ENCODE peak calls at places on chromosomes 2 and 18, in eight cellular contexts. One of them, this sample, is unnamed.

GRCh38 chr2:164773635-164774034 is 68.0 kb downstream of the COBLL1 start:
- DNase-seq in cardiac muscle cell: no peak
- DNase-seq in left ventricle myocardium inferior: no peak
- DNase-seq in naive thymus-derived CD4-positive, alpha-beta T cell: no peak
- DNase-seq in pancreas: no peak
- DNase-seq in endodermal cell: no peak
- DNase-seq in RWPE2: no peak
- DNase-seq in CD4-positive, alpha-beta T cell: no peak
- DNase-seq in this sample: no peak

GRCh38 chr18:9627642-9628041 is 13.3 kb upstream of the PPP4R1 start:
- DNase-seq in cardiac muscle cell: no peak
- DNase-seq in left ventricle myocardium inferior: no peak
- DNase-seq in naive thymus-derived CD4-positive, alpha-beta T cell: no peak
- DNase-seq in pancreas: no peak
- DNase-seq in endodermal cell: no peak
- DNase-seq in RWPE2: no peak
- DNase-seq in CD4-positive, alpha-beta T cell: no peak
- DNase-seq in this sample: no peak

GRCh38 chr2:46145017-46145416 is 152.2 kb upstream of the EPAS1 start:
- DNase-seq in cardiac muscle cell: no peak
- DNase-seq in left ventricle myocardium inferior: no peak
- DNase-seq in naive thymus-derived CD4-positive, alpha-beta T cell: no peak
- DNase-seq in pancreas: no peak
- DNase-seq in endodermal cell: no peak
- DNase-seq in RWPE2: no peak
- DNase-seq in CD4-positive, alpha-beta T cell: no peak
- DNase-seq in this sample: no peak

GRCh38 chr2:227464356-227464755 is 7.6 kb upstream of the AGFG1 start:
- DNase-seq in cardiac muscle cell: no peak
- DNase-seq in left ventricle myocardium inferior: no peak
- DNase-seq in naive thymus-derived CD4-positive, alpha-beta T cell: no peak
- DNase-seq in pancreas: no peak
- DNase-seq in endodermal cell: no peak
- DNase-seq in RWPE2: no peak
- DNase-seq in CD4-positive, alpha-beta T cell: no peak
- DNase-seq in this sample: no peak

GRCh38 chr18:46226461-46226860 is 122.3 kb downstream of the HAUS1 start:
- DNase-seq in cardiac muscle cell: no peak
- DNase-seq in left ventricle myocardium inferior: no peak
- DNase-seq in naive thymus-derived CD4-positive, alpha-beta T cell: no peak
- DNase-seq in pancreas: no peak
- DNase-seq in endodermal cell: no peak
- DNase-seq in RWPE2: no peak
- DNase-seq in CD4-positive, alpha-beta T cell: no peak
- DNase-seq in this sample: no peak

GRCh38 chr2:76270356-76270755 is 559.6 kb upstream of the GCFC2 start:
- DNase-seq in cardiac muscle cell: no peak
- DNase-seq in left ventricle myocardium inferior: no peak
- DNase-seq in naive thymus-derived CD4-positive, alpha-beta T cell: no peak
- DNase-seq in pancreas: no peak
- DNase-seq in endodermal cell: no peak
- DNase-seq in RWPE2: no peak
- DNase-seq in CD4-positive, alpha-beta T cell: no peak
- DNase-seq in this sample: no peak

GRCh38 chr2:22520337-22521288 is 864.4 kb upstream of the KLHL29 start:
- DNase-seq in cardiac muscle cell: no peak
- DNase-seq in left ventricle myocardium inferior: no peak
- DNase-seq in naive thymus-derived CD4-positive, alpha-beta T cell: no peak
- DNase-seq in pancreas: no peak
- DNase-seq in endodermal cell: no peak
- DNase-seq in RWPE2: no peak
- DNase-seq in CD4-positive, alpha-beta T cell: no peak
- DNase-seq in this sample: no peak

GRCh38 chr2:20391951-20392699 is 41.5 kb upstream of the PUM2 start:
- DNase-seq in cardiac muscle cell: no peak
- DNase-seq in left ventricle myocardium inferior: no peak
- DNase-seq in naive thymus-derived CD4-positive, alpha-beta T cell: no peak
- DNase-seq in pancreas: no peak
- DNase-seq in endodermal cell: no peak
- DNase-seq in RWPE2: peak; percentile 80
- DNase-seq in CD4-positive, alpha-beta T cell: no peak
- DNase-seq in this sample: no peak

GRCh38 chr2:161415467-161416293 is 417 bp upstream of the TBR1 start:
- DNase-seq in cardiac muscle cell: no peak
- DNase-seq in left ventricle myocardium inferior: no peak
- DNase-seq in naive thymus-derived CD4-positive, alpha-beta T cell: no peak
- DNase-seq in pancreas: no peak
- DNase-seq in endodermal cell: peak; percentile 58
- DNase-seq in RWPE2: no peak
- DNase-seq in CD4-positive, alpha-beta T cell: no peak
- DNase-seq in this sample: no peak

GRCh38 chr2:131105950-131106801 is 1.0 kb downstream of the PLEKHB2 start:
- DNase-seq in cardiac muscle cell: no peak
- DNase-seq in left ventricle myocardium inferior: no peak
- DNase-seq in naive thymus-derived CD4-positive, alpha-beta T cell: no peak
- DNase-seq in pancreas: peak; percentile 31
- DNase-seq in endodermal cell: peak; percentile 72
- DNase-seq in RWPE2: no peak
- DNase-seq in CD4-positive, alpha-beta T cell: no peak
- DNase-seq in this sample: no peak

GRCh38 chr2:128661289-128661688 is 342.6 kb upstream of the HS6ST1 start:
- DNase-seq in cardiac muscle cell: no peak
- DNase-seq in left ventricle myocardium inferior: no peak
- DNase-seq in naive thymus-derived CD4-positive, alpha-beta T cell: no peak
- DNase-seq in pancreas: no peak
- DNase-seq in endodermal cell: no peak
- DNase-seq in RWPE2: no peak
- DNase-seq in CD4-positive, alpha-beta T cell: no peak
- DNase-seq in this sample: no peak

GRCh38 chr2:237181844-237182243 is 96.2 kb downstream of the COPS8 start:
- DNase-seq in cardiac muscle cell: no peak
- DNase-seq in left ventricle myocardium inferior: no peak
- DNase-seq in naive thymus-derived CD4-positive, alpha-beta T cell: no peak
- DNase-seq in pancreas: no peak
- DNase-seq in endodermal cell: no peak
- DNase-seq in RWPE2: no peak
- DNase-seq in CD4-positive, alpha-beta T cell: no peak
- DNase-seq in this sample: no peak

GRCh38 chr2:105789745-105790466 is 45.2 kb downstream of the NCK2 start:
- DNase-seq in cardiac muscle cell: no peak
- DNase-seq in left ventricle myocardium inferior: no peak
- DNase-seq in naive thymus-derived CD4-positive, alpha-beta T cell: peak; percentile 78
- DNase-seq in pancreas: no peak
- DNase-seq in endodermal cell: no peak
- DNase-seq in RWPE2: no peak
- DNase-seq in CD4-positive, alpha-beta T cell: peak; percentile 41
- DNase-seq in this sample: peak; percentile 81

GRCh38 chr18:73973972-73974371 is 173.7 kb downstream of the FBXO15 start:
- DNase-seq in cardiac muscle cell: no peak
- DNase-seq in left ventricle myocardium inferior: no peak
- DNase-seq in naive thymus-derived CD4-positive, alpha-beta T cell: no peak
- DNase-seq in pancreas: no peak
- DNase-seq in endodermal cell: no peak
- DNase-seq in RWPE2: no peak
- DNase-seq in CD4-positive, alpha-beta T cell: no peak
- DNase-seq in this sample: no peak

GRCh38 chr18:58146099-58146498 is 102.1 kb downstream of the NEDD4L start:
- DNase-seq in cardiac muscle cell: no peak
- DNase-seq in left ventricle myocardium inferior: no peak
- DNase-seq in naive thymus-derived CD4-positive, alpha-beta T cell: no peak
- DNase-seq in pancreas: no peak
- DNase-seq in endodermal cell: no peak
- DNase-seq in RWPE2: no peak
- DNase-seq in CD4-positive, alpha-beta T cell: no peak
- DNase-seq in this sample: no peak

GRCh38 chr2:40256649-40257048 is 195.2 kb downstream of the SLC8A1 start:
- DNase-seq in cardiac muscle cell: no peak
- DNase-seq in left ventricle myocardium inferior: no peak
- DNase-seq in naive thymus-derived CD4-positive, alpha-beta T cell: no peak
- DNase-seq in pancreas: no peak
- DNase-seq in endodermal cell: peak; percentile 84
- DNase-seq in RWPE2: no peak
- DNase-seq in CD4-positive, alpha-beta T cell: no peak
- DNase-seq in this sample: peak; percentile 9

GRCh38 chr2:206160124-206160806 is 570 bp downstream of the EEF1B2 start:
- DNase-seq in cardiac muscle cell: peak; percentile 70
- DNase-seq in left ventricle myocardium inferior: no peak
- DNase-seq in naive thymus-derived CD4-positive, alpha-beta T cell: no peak
- DNase-seq in pancreas: no peak
- DNase-seq in endodermal cell: no peak
- DNase-seq in RWPE2: no peak
- DNase-seq in CD4-positive, alpha-beta T cell: peak; percentile 57
- DNase-seq in this sample: peak; percentile 65

GRCh38 chr2:206163251-206163880 is 3.7 kb downstream of the EEF1B2 start:
- DNase-seq in cardiac muscle cell: no peak
- DNase-seq in left ventricle myocardium inferior: no peak
- DNase-seq in naive thymus-derived CD4-positive, alpha-beta T cell: no peak
- DNase-seq in pancreas: no peak
- DNase-seq in endodermal cell: no peak
- DNase-seq in RWPE2: no peak
- DNase-seq in CD4-positive, alpha-beta T cell: no peak
- DNase-seq in this sample: no peak

GRCh38 chr2:206159346-206160123 is at the start of the genes EEF1B2 and NDUFS1:
- DNase-seq in cardiac muscle cell: peak; percentile 99
- DNase-seq in left ventricle myocardium inferior: peak; percentile 98
- DNase-seq in naive thymus-derived CD4-positive, alpha-beta T cell: peak; percentile 96
- DNase-seq in pancreas: peak; percentile 95
- DNase-seq in endodermal cell: peak; percentile 99
- DNase-seq in RWPE2: peak; percentile 97
- DNase-seq in CD4-positive, alpha-beta T cell: peak; percentile 94
- DNase-seq in this sample: peak; percentile 99

GRCh38 chr2:206160807-206161179 is 1.1 kb downstream of the EEF1B2 start:
- DNase-seq in cardiac muscle cell: no peak
- DNase-seq in left ventricle myocardium inferior: no peak
- DNase-seq in naive thymus-derived CD4-positive, alpha-beta T cell: no peak
- DNase-seq in pancreas: no peak
- DNase-seq in endodermal cell: no peak
- DNase-seq in RWPE2: no peak
- DNase-seq in CD4-positive, alpha-beta T cell: no peak
- DNase-seq in this sample: no peak

DNA sequence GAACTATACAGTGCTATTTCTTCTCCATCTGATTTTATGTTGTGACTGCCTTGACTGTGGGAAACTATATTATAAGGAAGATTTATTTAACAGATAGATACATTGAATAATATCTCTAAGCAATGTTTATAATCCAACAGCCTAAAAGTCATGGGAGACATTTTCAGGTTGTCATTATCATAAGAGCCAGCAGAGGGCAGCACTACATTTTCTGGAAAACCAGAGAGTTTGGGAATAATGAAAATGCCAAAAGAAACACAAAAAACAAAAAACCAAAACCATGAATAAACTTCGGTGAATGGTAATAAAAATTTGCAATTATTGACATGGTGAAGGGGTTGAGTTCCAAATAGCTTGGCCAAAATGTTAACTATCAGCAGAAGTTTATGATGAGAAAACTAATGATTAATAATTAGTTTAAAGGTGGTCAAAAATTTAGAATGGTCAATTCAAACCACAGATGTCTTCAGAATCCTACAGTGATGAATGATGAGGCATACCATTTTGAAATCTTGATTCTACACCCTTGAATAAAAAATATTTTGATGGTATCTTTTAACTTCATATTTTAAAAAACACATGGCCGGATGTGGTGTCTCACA is 4.7 kb downstream of the EEF1B2 start:
- DNase-seq in cardiac muscle cell: peak; percentile 24
- DNase-seq in left ventricle myocardium inferior: no peak
- DNase-seq in naive thymus-derived CD4-positive, alpha-beta T cell: no peak
- DNase-seq in pancreas: no peak
- DNase-seq in endodermal cell: peak; percentile 76
- DNase-seq in RWPE2: no peak
- DNase-seq in CD4-positive, alpha-beta T cell: no peak
- DNase-seq in this sample: peak; percentile 64
- H3K27ac ChIP-seq in cardiac muscle cell: no peak overlapping the region
- H3K27ac ChIP-seq in left ventricle myocardium inferior: no peak overlapping the region
- H3K27ac ChIP-seq in naive thymus-derived CD4-positive, alpha-beta T cell: no peak overlapping the region
- H3K27ac ChIP-seq in pancreas: no peak overlapping the region
- H3K27ac ChIP-seq in endodermal cell: no peak overlapping the region
- H3K27ac ChIP-seq in RWPE2: no peak overlapping the region
- H3K27ac ChIP-seq in CD4-positive, alpha-beta T cell: no peak overlapping the region
- H3K27ac ChIP-seq in this sample: no peak overlapping the region

GRCh38 chr2:94769733-94770132 is 101.5 kb upstream of the TEKT4 start:
- DNase-seq in cardiac muscle cell: no peak
- DNase-seq in left ventricle myocardium inferior: no peak
- DNase-seq in naive thymus-derived CD4-positive, alpha-beta T cell: no peak
- DNase-seq in pancreas: no peak
- DNase-seq in endodermal cell: no peak
- DNase-seq in RWPE2: no peak
- DNase-seq in CD4-positive, alpha-beta T cell: no peak
- DNase-seq in this sample: no peak

GRCh38 chr2:94776036-94776435 is 95.2 kb upstream of the TEKT4 start:
- DNase-seq in cardiac muscle cell: no peak
- DNase-seq in left ventricle myocardium inferior: no peak
- DNase-seq in naive thymus-derived CD4-positive, alpha-beta T cell: no peak
- DNase-seq in pancreas: no peak
- DNase-seq in endodermal cell: no peak
- DNase-seq in RWPE2: no peak
- DNase-seq in CD4-positive, alpha-beta T cell: no peak
- DNase-seq in this sample: no peak

DNA sequence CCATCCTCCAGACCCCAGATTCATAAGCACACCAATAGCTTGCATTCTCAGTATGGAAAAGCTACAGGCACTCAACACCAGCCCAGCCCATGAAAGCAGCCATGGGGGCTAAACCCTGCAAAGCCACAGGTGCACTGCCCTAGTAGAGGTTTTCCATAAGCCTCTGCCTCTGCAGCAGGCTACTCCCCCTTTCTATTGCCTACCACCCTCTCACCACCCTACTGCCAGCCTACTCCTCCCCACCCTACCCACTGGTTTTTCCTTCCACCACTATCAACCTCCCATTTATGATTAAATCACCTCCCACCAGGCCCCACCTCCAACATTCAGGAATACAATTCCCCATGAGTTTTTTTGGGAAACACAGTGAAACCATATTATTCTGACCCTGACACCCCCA is 96.4 kb upstream of the TEKT4 start:
- DNase-seq in cardiac muscle cell: no peak
- DNase-seq in left ventricle myocardium inferior: no peak
- DNase-seq in naive thymus-derived CD4-positive, alpha-beta T cell: no peak
- DNase-seq in pancreas: no peak
- DNase-seq in endodermal cell: no peak
- DNase-seq in RWPE2: no peak
- DNase-seq in CD4-positive, alpha-beta T cell: no peak
- DNase-seq in this sample: no peak
- H3K9me3 ChIP-seq in cardiac muscle cell: no peaks in the 10 kb centered on the region
- H3K9me3 ChIP-seq in left ventricle myocardium inferior: no peaks in the 10 kb centered on the region
- H3K9me3 ChIP-seq in naive thymus-derived CD4-positive, alpha-beta T cell: no peaks in the 10 kb centered on the region
- H3K9me3 ChIP-seq in pancreas: no peaks in the 10 kb centered on the region
- H3K9me3 ChIP-seq in endodermal cell: peaks cover 48% of the 10 kb centered on the region
- H3K9me3 ChIP-seq in RWPE2: no peaks in the 10 kb centered on the region
- H3K9me3 ChIP-seq in CD4-positive, alpha-beta T cell: no peaks in the 10 kb centered on the region
- H3K9me3 ChIP-seq in this sample: no peaks in the 10 kb centered on the region

GRCh38 chr2:85769236-85769986 is 15.6 kb downstream of the ATOH8 start:
- DNase-seq in cardiac muscle cell: peak; percentile 44
- DNase-seq in left ventricle myocardium inferior: no peak
- DNase-seq in naive thymus-derived CD4-positive, alpha-beta T cell: no peak
- DNase-seq in pancreas: peak; percentile 36
- DNase-seq in endodermal cell: peak; percentile 78
- DNase-seq in RWPE2: no peak
- DNase-seq in CD4-positive, alpha-beta T cell: no peak
- DNase-seq in this sample: peak; percentile 67
- H3K27ac ChIP-seq in cardiac muscle cell: peak overlapping the region; percentile 85
- H3K27ac ChIP-seq in left ventricle myocardium inferior: peak overlapping the region; percentile 95
- H3K27ac ChIP-seq in naive thymus-derived CD4-positive, alpha-beta T cell: no peak overlapping the region
- H3K27ac ChIP-seq in pancreas: no peak overlapping the region
- H3K27ac ChIP-seq in endodermal cell: no peak overlapping the region
- H3K27ac ChIP-seq in RWPE2: no peak overlapping the region
- H3K27ac ChIP-seq in CD4-positive, alpha-beta T cell: no peak overlapping the region
- H3K27ac ChIP-seq in this sample: no peak overlapping the region

GRCh38 chr2:82259551-82259950 is 1955.0 kb upstream of the LRRTM1 start:
- DNase-seq in cardiac muscle cell: no peak
- DNase-seq in left ventricle myocardium inferior: no peak
- DNase-seq in naive thymus-derived CD4-positive, alpha-beta T cell: no peak
- DNase-seq in pancreas: no peak
- DNase-seq in endodermal cell: no peak
- DNase-seq in RWPE2: no peak
- DNase-seq in CD4-positive, alpha-beta T cell: no peak
- DNase-seq in this sample: no peak
- H3K9me3 ChIP-seq in cardiac muscle cell: no peaks in the 10 kb centered on the region
- H3K9me3 ChIP-seq in left ventricle myocardium inferior: peaks cover 7% of the 10 kb centered on the region
- H3K9me3 ChIP-seq in naive thymus-derived CD4-positive, alpha-beta T cell: no peaks in the 10 kb centered on the region
- H3K9me3 ChIP-seq in pancreas: no peaks in the 10 kb centered on the region
- H3K9me3 ChIP-seq in endodermal cell: peaks cover 13% of the 10 kb centered on the region
- H3K9me3 ChIP-seq in RWPE2: no peaks in the 10 kb centered on the region
- H3K9me3 ChIP-seq in CD4-positive, alpha-beta T cell: peaks cover 7% of the 10 kb centered on the region
- H3K9me3 ChIP-seq in this sample: peaks cover 33% of the 10 kb centered on the region